ENCODE peak calls at places on chromosomes 6 and 20, in nine cellular contexts. Q, A, G, W, M, J, I, H and D are unnamed samples.

GRCh38 chr6:99605074-99605726 is 1.4 kb upstream of the PRDM13 start:
- DNase-seq in J (no peak), I (no peak), M (no peak), W (no peak), A (no peak), Q (no peak), G (no peak), H (no peak), D (no peak)

GRCh38 chr20:49792006-49792405 is 20.6 kb upstream of the SLC9A8 start:
- DNase-seq in H (no peak), I (no peak), A (no peak), G (no peak), M (no peak), W (no peak), J (no peak), Q (no peak), D (no peak)

GRCh38 chr20:58995461-58996225 is 11.4 kb downstream of the CTSZ start:
- DNase-seq in W (no peak), G (no peak), Q (no peak), M (no peak), H (no peak), A (peak), J (peak), I (no peak), D (no peak)

GRCh38 chr20:19008497-19008896 is 194.9 kb downstream of the SCP2D1 start:
- DNase-seq in A (no peak), W (no peak), M (no peak), I (no peak), Q (no peak), J (no peak), G (no peak), H (no peak), D (no peak)

GRCh38 chr20:37852666-37853065 is 50.3 kb upstream of the VSTM2L start:
- DNase-seq in G (no peak), I (no peak), J (no peak), M (no peak), Q (no peak), H (no peak), A (no peak), W (no peak), D (no peak)

GRCh38 chr20:38066969-38067716 is 33.6 kb downstream of the RPRD1B start:
- DNase-seq in A (no peak), I (no peak), Q (no peak), G (no peak), H (no peak), M (no peak), J (no peak), W (no peak), D (no peak)

GRCh38 chr6:63805808-63806572 is 170.4 kb downstream of the PHF3 start:
- DNase-seq in M (peak), A (peak), Q (no peak), J (peak), H (peak), G (no peak), I (no peak), W (no peak), D (peak)

GRCh38 chr6:143620461-143620860 is 57.3 kb upstream of the PHACTR2 start:
- DNase-seq in G (no peak), J (no peak), Q (no peak), M (no peak), A (no peak), H (no peak), W (no peak), I (no peak), D (no peak)

GRCh38 chr6:130993292-130993765 is 69.7 kb downstream of the EPB41L2 start:
- DNase-seq in A (no peak), I (no peak), G (no peak), Q (no peak), J (no peak), M (no peak), H (no peak), W (no peak), D (peak)

GRCh38 chr6:41732601-41733348 is 2.6 kb downstream of the TFEB start:
- DNase-seq in G (peak), J (no peak), M (no peak), Q (peak), I (no peak), W (no peak), H (peak), A (peak), D (no peak)

GRCh38 chr20:49045440-49046086 is 549 bp upstream of the CSE1L start:
- DNase-seq in W (peak), G (no peak), J (no peak), H (peak), I (peak), A (no peak), Q (peak), M (no peak), D (peak)

GRCh38 chr20:62172666-62173065 is 10.2 kb upstream of the MTG2 start:
- DNase-seq in G (no peak), M (no peak), J (no peak), W (no peak), Q (no peak), H (no peak), I (no peak), A (no peak), D (no peak)

GRCh38 chr6:122154912-122155516 is 244.4 kb upstream of the HSF2 start:
- DNase-seq in A (no peak), I (no peak), Q (no peak), H (no peak), G (no peak), W (no peak), M (no peak), J (no peak), D (no peak)

GRCh38 chr20:20664795-20665194 is 47.6 kb downstream of the RALGAPA2 start:
- DNase-seq in I (no peak), A (no peak), H (peak), J (no peak), M (no peak), W (no peak), Q (no peak), G (no peak), D (peak)

GRCh38 chr20:2451939-2452732 is 18.5 kb downstream of the SNRPB start:
- DNase-seq in I (peak), A (peak), G (no peak), W (peak), Q (peak), M (peak), H (peak), J (peak), D (no peak)

GRCh38 chr20:54293526-54293925 is 85.6 kb downstream of the PFDN4 start:
- DNase-seq in Q (no peak), H (no peak), A (no peak), J (no peak), W (no peak), M (no peak), G (no peak), I (no peak), D (no peak)

GRCh38 chr6:21914121-21914973 is 320.8 kb downstream of the SOX4 start:
- DNase-seq in J (no peak), M (no peak), Q (peak), A (peak), H (peak), G (no peak), I (no peak), W (peak), D (no peak)

GRCh38 chr6:125191916-125192609 is 38.5 kb downstream of the TPD52L1 start:
- DNase-seq in G (peak), J (peak), A (peak), H (peak), I (peak), W (peak), M (peak), Q (peak), D (peak)

GRCh38 chr20:57048027-57048869 is 218.2 kb downstream of the BMP7 start:
- DNase-seq in A (peak), M (no peak), H (no peak), Q (peak), W (no peak), G (no peak), J (no peak), I (no peak), D (peak)

GRCh38 chr6:15207923-15208322 is 37.9 kb upstream of the JARID2 start:
- DNase-seq in A (no peak), I (no peak), J (peak), Q (no peak), M (no peak), H (no peak), G (no peak), W (no peak), D (no peak)

GRCh38 chr20:51697119-51697826 is 70.9 kb downstream of the ATP9A start:
- DNase-seq in I (no peak), H (no peak), J (no peak), M (no peak), G (no peak), A (no peak), Q (no peak), W (no peak), D (no peak)

GRCh38 chr6:67889682-67889995 is 745.4 kb upstream of the ADGRB3 start:
- DNase-seq in A (no peak), I (no peak), H (no peak), G (no peak), W (no peak), Q (no peak), M (no peak), J (no peak), D (no peak)

GRCh38 chr6:137490506-137490905 is 3.7 kb downstream of the OLIG3 start:
- DNase-seq in G (no peak), A (no peak), Q (no peak), H (no peak), M (no peak), I (no peak), J (no peak), W (no peak), D (no peak)

GRCh38 chr6:137487947-137488735 is 6.1 kb downstream of the OLIG3 start:
- DNase-seq in J (no peak), M (no peak), Q (no peak), A (no peak), W (no peak), I (no peak), G (no peak), H (no peak), D (no peak)

GRCh38 chr6:137490961-137491360 is 3.2 kb downstream of the OLIG3 start:
- DNase-seq in M (no peak), W (no peak), G (no peak), Q (no peak), I (no peak), A (no peak), J (no peak), H (no peak), D (no peak)

GRCh38 chr6:137488736-137489409 is 5.3 kb downstream of the OLIG3 start:
- DNase-seq in I (no peak), Q (no peak), A (no peak), J (no peak), W (no peak), G (no peak), H (no peak), M (no peak), D (no peak)

DNA sequence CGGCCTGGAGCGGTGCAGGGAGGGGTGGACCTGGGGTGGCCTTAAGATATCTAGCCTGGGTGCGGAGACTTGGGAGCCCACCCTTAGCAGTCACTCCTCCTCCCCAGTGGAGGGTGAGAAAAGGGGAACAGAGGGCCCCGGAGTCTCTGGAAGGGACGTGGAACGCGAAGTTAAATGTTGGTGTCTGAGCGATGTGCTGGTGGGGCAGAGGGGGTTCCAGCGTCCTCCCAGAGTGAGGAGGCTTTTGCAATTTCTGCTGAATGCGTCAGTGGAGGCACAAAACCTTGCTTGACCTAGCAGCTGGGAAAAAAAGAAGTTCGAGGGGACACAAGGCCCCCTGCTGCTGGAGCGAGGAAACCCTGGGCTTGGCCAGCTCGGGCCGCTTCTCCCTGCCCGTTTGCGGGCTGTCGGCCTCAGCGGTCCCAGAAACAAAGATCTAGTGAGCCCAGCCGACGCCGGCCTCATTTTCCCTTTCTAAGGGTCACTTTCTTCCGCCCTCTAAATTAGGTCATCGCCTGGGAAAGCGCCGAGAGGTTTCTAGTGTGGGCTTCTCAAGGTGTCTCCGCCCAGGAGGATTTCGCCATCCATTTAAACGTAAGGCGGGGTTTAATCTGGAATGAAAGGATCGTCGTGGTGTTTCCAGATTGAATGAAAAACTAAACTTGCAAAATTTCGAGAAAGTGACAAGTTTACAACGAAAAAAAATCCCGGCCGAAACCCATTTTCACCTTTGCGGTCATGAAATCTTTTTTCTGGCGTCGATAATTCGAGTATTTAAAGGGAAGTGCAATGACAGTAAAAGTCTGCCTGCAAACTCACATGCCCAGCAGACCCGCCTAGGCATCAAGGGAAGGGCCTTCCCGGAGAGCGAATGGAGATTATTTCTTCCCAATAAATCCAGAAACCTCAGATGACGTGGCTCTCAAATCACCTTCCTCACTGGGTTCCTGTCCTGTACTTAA is 4.5 kb downstream of the OLIG3 start:
- DNase-seq in A (no peak), J (no peak), M (no peak), G (no peak), Q (no peak), W (no peak), H (no peak), I (no peak), D (no peak)
- H3K4me3 ChIP-seq in A (no peak), J (no peak), M (no peak), G (no peak), Q (no peak), W (no peak), H (no peak), I (no peak), D (no peak)

GRCh38 chr6:2861822-2862164 is 20.1 kb upstream of the SERPINB1 start:
- DNase-seq in W (no peak), H (no peak), M (no peak), A (no peak), G (no peak), J (no peak), I (no peak), Q (no peak), D (no peak)
- H3K4me3 ChIP-seq in W (no peak), H (no peak), M (no peak), A (no peak), G (no peak), J (no peak), I (no peak), Q (no peak), D (no peak)

DNA sequence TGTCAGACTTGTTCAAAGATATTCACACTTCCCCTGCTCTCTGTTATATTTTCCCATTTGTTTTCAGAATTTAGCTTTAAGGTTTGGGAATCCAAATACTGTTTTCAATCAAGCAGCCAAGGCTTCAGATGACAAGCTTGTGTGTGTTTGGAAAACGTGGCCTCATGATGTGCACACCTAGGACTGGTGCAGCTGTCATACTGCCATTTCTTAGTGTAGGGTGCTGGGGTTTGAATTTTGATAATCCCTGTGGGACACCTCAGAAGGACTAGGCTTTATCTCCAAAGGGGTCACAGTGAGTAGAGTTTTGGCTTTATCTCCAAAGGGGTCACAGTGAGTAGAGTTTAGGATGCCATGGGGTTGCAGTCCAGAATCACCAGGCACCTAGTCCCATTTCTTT is 65.3 kb upstream of the JAG1 start:
- DNase-seq in I (no peak), H (no peak), J (no peak), G (no peak), W (no peak), M (no peak), Q (no peak), A (no peak), D (no peak)
- H3K4me3 ChIP-seq in I (peak), H (peak), J (no peak), G (no peak), W (no peak), M (peak), Q (no peak), A (no peak), D (no peak)

GRCh38 chr6:161444464-161444863 is 170.6 kb upstream of the AGPAT4 start:
- DNase-seq in H (no peak), W (no peak), A (no peak), Q (no peak), I (peak), M (no peak), J (no peak), G (no peak), D (no peak)
- H3K4me3 ChIP-seq in H (no peak), W (no peak), A (no peak), Q (no peak), I (no peak), M (no peak), J (no peak), G (no peak), D (no peak)

DNA sequence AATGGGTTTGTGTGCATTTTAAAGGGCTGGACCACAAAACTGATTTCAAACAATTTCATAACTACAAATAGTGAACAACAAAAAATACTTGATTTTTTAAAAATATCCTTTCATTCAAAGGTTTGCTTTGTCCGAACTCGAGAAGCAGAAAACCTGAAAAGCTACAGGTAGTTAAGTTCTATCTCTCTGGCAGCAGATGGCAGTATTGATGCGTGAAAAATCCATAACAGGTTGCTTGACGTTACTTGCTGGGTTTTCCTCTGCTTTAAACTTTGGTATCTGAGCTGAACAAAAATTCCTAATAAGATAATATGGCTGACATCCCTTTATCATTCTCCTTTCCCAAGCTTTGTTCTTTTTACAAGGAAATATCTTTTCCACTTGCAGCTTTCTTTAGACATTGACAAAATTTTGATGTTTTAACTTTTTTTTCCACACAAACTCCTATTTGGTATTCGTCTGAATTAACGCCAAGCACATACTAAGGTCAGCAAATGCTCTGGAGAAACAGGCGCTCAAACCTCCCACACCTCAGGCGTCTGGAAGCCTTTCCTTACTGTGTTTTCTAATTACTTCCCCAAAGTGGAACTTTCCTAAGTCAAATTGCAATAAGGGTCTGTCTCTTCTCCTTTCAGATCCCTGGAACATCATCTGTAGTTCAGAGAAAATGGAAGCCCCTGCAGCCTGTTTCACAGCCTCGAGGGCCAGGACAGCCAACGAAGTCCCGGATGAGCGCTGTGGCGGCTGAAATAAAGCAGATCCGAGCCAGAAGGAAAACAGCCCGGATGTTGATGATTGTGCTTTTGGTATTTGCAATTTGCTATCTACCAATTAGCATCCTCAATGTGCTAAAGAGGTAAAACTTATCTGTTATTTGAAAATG is 50.3 kb upstream of the GFRAL start:
- DNase-seq in I (peak), Q (no peak), G (no peak), M (peak), H (peak), W (no peak), A (peak), J (peak), D (peak)
- H3K4me3 ChIP-seq in I (no peak), Q (no peak), G (no peak), M (no peak), H (no peak), W (no peak), A (no peak), J (no peak), D (no peak)

DNA sequence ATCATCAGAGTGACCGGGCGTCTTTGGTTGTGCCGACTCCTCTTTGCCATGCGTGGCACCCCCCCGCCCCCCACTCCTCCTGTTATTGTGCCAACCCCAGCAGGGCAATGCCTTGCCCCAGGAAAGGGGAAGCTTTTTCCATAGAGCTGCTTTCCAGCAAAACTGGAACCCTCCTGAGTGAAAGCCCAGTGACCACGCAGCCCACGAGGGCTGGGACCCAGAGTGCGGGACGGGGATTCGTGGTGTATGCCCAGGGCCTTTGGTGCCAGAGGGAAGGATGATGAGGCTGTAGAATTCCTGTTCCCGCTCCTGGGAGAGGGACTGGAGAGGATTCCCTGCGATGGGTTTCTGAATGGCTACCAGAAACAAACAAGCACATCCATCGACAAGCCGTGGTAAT is 116.8 kb upstream of the BACH2 start:
- DNase-seq in G (no peak), J (no peak), I (no peak), H (no peak), Q (no peak), M (no peak), W (peak), A (no peak), D (no peak)
- H3K4me3 ChIP-seq in G (no peak), J (no peak), I (no peak), H (no peak), Q (peak), M (no peak), W (no peak), A (no peak), D (no peak)

DNA sequence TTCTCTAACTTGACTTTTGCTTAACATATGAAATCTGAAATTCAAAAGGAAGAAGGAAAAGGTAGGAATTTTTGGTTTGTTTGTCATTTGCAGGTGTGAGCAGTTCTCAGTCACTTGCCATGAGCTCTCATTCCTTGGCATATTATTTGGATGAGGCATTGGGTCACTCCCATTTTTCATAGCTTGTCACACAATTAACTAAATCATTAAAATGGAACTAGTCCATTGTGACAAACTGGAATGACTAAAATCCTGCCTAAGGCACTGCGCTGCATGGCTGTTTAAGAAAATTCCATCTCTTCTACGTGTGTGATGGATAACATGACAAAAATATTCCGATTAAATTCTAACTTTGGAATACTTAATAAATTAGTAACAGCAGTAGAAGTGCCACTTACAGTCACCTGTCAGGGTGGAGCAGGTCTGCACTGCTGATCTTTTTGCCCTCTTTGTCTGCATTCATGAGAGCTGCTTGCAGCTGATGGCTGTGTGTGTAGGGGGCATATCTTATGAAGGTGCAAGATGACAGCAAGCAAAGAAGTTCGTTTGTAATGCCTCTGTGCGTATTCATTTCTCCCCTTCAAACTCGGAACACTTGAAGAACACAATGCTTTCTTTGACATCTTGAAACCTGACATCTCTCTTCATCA is 1292.6 kb upstream of the MAP3K7 start:
- DNase-seq in H (no peak), M (no peak), W (no peak), A (no peak), G (no peak), J (no peak), I (no peak), Q (no peak), D (no peak)
- H3K4me3 ChIP-seq in H (no peak), M (no peak), W (no peak), A (no peak), G (no peak), J (no peak), I (no peak), Q (no peak), D (no peak)